ENCODE peak calls at places on chromosome 15, in six cellular contexts. E, R, U, I, X and P are unnamed samples.

GRCh38 chr15:39908186-39908585 is 11.9 kb downstream of the GPR176 start:
- DNase-seq in E (no peak), R (no peak), U (peak), I (no peak), X (no peak), P (no peak)

GRCh38 chr15:38197553-38197952 is 55.1 kb upstream of the SPRED1 start:
- DNase-seq in E (no peak), R (no peak), U (no peak), I (no peak), X (no peak), P (no peak)

GRCh38 chr15:56964182-56964581 is 45.7 kb downstream of the TCF12 start:
- DNase-seq in E (no peak), R (no peak), U (no peak), I (no peak), X (no peak), P (no peak)

GRCh38 chr15:90231028-90232017 is 2.4 kb downstream of the CIB1 start:
- DNase-seq in E (peak), R (no peak), U (no peak), I (no peak), X (no peak), P (no peak)

GRCh38 chr15:80185152-80185551 is 32.4 kb downstream of the FAH start:
- DNase-seq in E (no peak), R (no peak), U (no peak), I (no peak), X (no peak), P (no peak)

GRCh38 chr15:82832601-82833209 is 23.3 kb downstream of the WHAMM start:
- DNase-seq in E (peak), R (no peak), U (peak), I (no peak), X (no peak), P (no peak)

GRCh38 chr15:55110446-55110845 is 86.3 kb downstream of the RSL24D1 start:
- DNase-seq in E (no peak), R (no peak), U (no peak), I (no peak), X (no peak), P (no peak)

GRCh38 chr15:64844576-64845140 is 2.9 kb downstream of the PLEKHO2 start:
- DNase-seq in E (no peak), R (no peak), U (no peak), I (no peak), X (no peak), P (peak)

GRCh38 chr15:52656412-52656811 is 22.8 kb downstream of the ATOSA start:
- DNase-seq in E (no peak), R (no peak), U (no peak), I (no peak), X (no peak), P (no peak)

GRCh38 chr15:59569477-59569876 is 42.1 kb upstream of the GCNT3 start:
- DNase-seq in E (no peak), R (no peak), U (no peak), I (no peak), X (no peak), P (no peak)

GRCh38 chr15:72614810-72615532 is 39.5 kb upstream of the GOLGA6B start:
- DNase-seq in E (no peak), R (no peak), U (no peak), I (no peak), X (no peak), P (peak)

GRCh38 chr15:43293402-43293801 is 26.7 kb upstream of the TGM5 start:
- DNase-seq in E (no peak), R (no peak), U (no peak), I (no peak), X (no peak), P (no peak)

GRCh38 chr15:52021892-52022540 is 3.0 kb downstream of the MAPK6 start:
- DNase-seq in E (no peak), R (peak), U (no peak), I (no peak), X (no peak), P (no peak)

GRCh38 chr15:39801641-39802309 is 19.1 kb upstream of the FSIP1 start:
- DNase-seq in E (peak), R (no peak), U (peak), I (no peak), X (peak), P (peak)

GRCh38 chr15:85027033-85027380 is 45.4 kb downstream of the PDE8A start:
- DNase-seq in E (no peak), R (no peak), U (no peak), I (no peak), X (no peak), P (no peak)

GRCh38 chr15:92109485-92109884 is 256.0 kb downstream of the SLCO3A1 start:
- DNase-seq in E (no peak), R (no peak), U (no peak), I (no peak), X (no peak), P (no peak)

GRCh38 chr15:94844533-94845390 is 613.4 kb downstream of the MCTP2 start:
- DNase-seq in E (no peak), R (no peak), U (no peak), I (peak), X (peak), P (no peak)

GRCh38 chr15:80251505-80252280 is at the start of gene CTXND1:
- DNase-seq in E (no peak), R (no peak), U (no peak), I (no peak), X (no peak), P (no peak)

GRCh38 chr15:74383695-74384565 is 16.5 kb upstream of the CYP11A1 start:
- DNase-seq in E (peak), R (no peak), U (no peak), I (no peak), X (no peak), P (peak)